ENCODE peak calls at places on chromosome 2, in nine cellular contexts. B is M059J, Q is T-cell, N is NCI-H1092 treated with DMSO at 0.1 percent for 48 hours, F is NCI-H2081, W is astrocyte of the cerebellum, D is left cardiac atrium, I is body of pancreas, C is ELR. E is an unnamed sample.

GRCh38 chr2:77271262-77271661 is 250.9 kb downstream of the LRRTM4 start:
- DNase-seq in D (no peak), F (no peak), C (no peak), N (no peak), I (no peak), Q (no peak), W (no peak), B (no peak), E (no peak)

GRCh38 chr2:238104071-238104511 is 4.0 kb downstream of the ESPNL start:
- DNase-seq in W (no peak), Q (no peak), N (no peak), C (no peak), B (no peak), I (no peak), D (no peak), F (no peak), E (no peak)

GRCh38 chr2:70984576-70985282 is 6.3 kb downstream of the ANKRD53 start:
- DNase-seq in B (no peak), Q (peak), I (peak), D (peak), C (peak), N (no peak), W (no peak), F (no peak), E (no peak)

GRCh38 chr2:224847961-224848850 is 132.0 kb upstream of the CCDC195 start:
- DNase-seq in F (peak), W (peak), B (peak), D (peak), C (peak), I (peak), Q (no peak), N (peak), E (peak)

GRCh38 chr2:65666156-65666725 is 233.8 kb upstream of the SPRED2 start:
- DNase-seq in N (no peak), W (no peak), C (peak), I (no peak), B (peak), F (no peak), D (no peak), Q (no peak), E (peak)

GRCh38 chr2:157789933-157790511 is 86.1 kb downstream of the ACVR1 start:
- DNase-seq in F (no peak), D (peak), N (no peak), W (no peak), I (peak), C (no peak), B (no peak), Q (no peak), E (no peak)

GRCh38 chr2:113973856-113974255 is 84.0 kb downstream of the ACTR3 start:
- DNase-seq in I (no peak), N (no peak), W (no peak), Q (no peak), C (no peak), F (no peak), D (no peak), B (no peak), E (no peak)

GRCh38 chr2:181948227-181948626 is 37.4 kb upstream of the PPP1R1C start:
- DNase-seq in I (no peak), F (no peak), B (no peak), Q (no peak), N (no peak), W (no peak), D (no peak), C (peak), E (no peak)

GRCh38 chr2:1660656-1661650 is 83.4 kb downstream of the PXDN start:
- DNase-seq in B (no peak), C (no peak), N (no peak), Q (no peak), I (no peak), D (peak), W (no peak), F (no peak), E (no peak)

GRCh38 chr2:174461221-174461620 is 25.6 kb downstream of the GPR155 start:
- DNase-seq in B (no peak), Q (no peak), F (no peak), I (no peak), N (no peak), W (no peak), C (no peak), D (no peak), E (no peak)

GRCh38 chr2:219119422-219120043 is 41.1 kb downstream of the NHEJ1 start:
- DNase-seq in B (peak), W (peak), N (peak), Q (peak), F (peak), D (peak), I (peak), C (peak), E (peak)

GRCh38 chr2:237122214-237122666 is 36.6 kb downstream of the COPS8 start:
- DNase-seq in D (peak), W (peak), Q (peak), I (peak), B (peak), N (peak), F (peak), C (peak), E (peak)

GRCh38 chr2:113080134-113080533 is 12.4 kb downstream of the IL1F10 start:
- DNase-seq in N (peak), B (peak), W (no peak), F (no peak), Q (peak), I (no peak), C (peak), D (no peak), E (no peak)

GRCh38 chr2:105793230-105793975 is 48.7 kb downstream of the NCK2 start:
- DNase-seq in B (no peak), I (no peak), F (no peak), C (no peak), D (no peak), Q (no peak), W (no peak), N (no peak), E (no peak)

GRCh38 chr2:241734467-241735208 is at the start of gene D2HGDH:
- DNase-seq in F (peak), W (peak), I (peak), C (peak), D (peak), N (peak), B (peak), Q (peak), E (peak)

GRCh38 chr2:37631292-37631691 is 40.1 kb downstream of the CDC42EP3 start:
- DNase-seq in W (no peak), I (no peak), C (no peak), Q (no peak), F (peak), B (no peak), N (peak), D (no peak), E (no peak)

GRCh38 chr2:54569745-54570296 is 113.7 kb downstream of the SPTBN1 start:
- DNase-seq in W (no peak), Q (no peak), C (no peak), B (no peak), N (no peak), I (no peak), D (no peak), F (no peak), E (no peak)

GRCh38 chr2:180647651-180648050 is 332.8 kb upstream of the UBE2E3 start:
- DNase-seq in W (no peak), I (no peak), B (no peak), Q (no peak), C (no peak), N (no peak), D (no peak), F (no peak), E (no peak)

GRCh38 chr2:121595012-121595891 is 54.0 kb downstream of the CLASP1 start:
- DNase-seq in Q (no peak), W (no peak), B (no peak), N (no peak), D (no peak), C (no peak), F (no peak), I (peak), E (no peak)

GRCh38 chr2:129747500-129748125 is 231.9 kb upstream of the RAB6C start:
- DNase-seq in W (no peak), B (no peak), C (no peak), F (no peak), I (no peak), Q (no peak), N (no peak), D (no peak), E (no peak)

GRCh38 chr2:165067958-165068612 is 112.8 kb upstream of the SLC38A11 start:
- DNase-seq in B (peak), Q (no peak), I (peak), N (peak), F (peak), W (peak), D (peak), C (peak), E (peak)

GRCh38 chr2:72526623-72527022 is 299.2 kb downstream of the EXOC6B start:
- DNase-seq in I (no peak), Q (no peak), N (no peak), W (no peak), B (no peak), C (no peak), F (no peak), D (no peak), E (no peak)

GRCh38 chr2:222447144-222447543 is 22.8 kb downstream of the SGPP2 start:
- DNase-seq in C (no peak), D (no peak), N (no peak), I (no peak), W (no peak), Q (no peak), F (no peak), B (no peak), E (no peak)

GRCh38 chr2:236882074-236882473 is 203.6 kb upstream of the COPS8 start:
- DNase-seq in I (no peak), B (peak), C (no peak), F (no peak), Q (no peak), D (no peak), N (no peak), W (no peak), E (no peak)

E was measured in H4.